ENCODE peak calls at places on chromosomes 13 and 19, in five cellular contexts. B, Q, A, E and S are unnamed samples.

GRCh38 chr13:76848596-76848995 is 37.6 kb downstream of the KCTD12 start:
- DNase-seq in B (no peak), Q (no peak), A (no peak), E (no peak), S (no peak)

GRCh38 chr13:85864963-85865530 is 65.8 kb upstream of the SLITRK6 start:
- DNase-seq in B (no peak), Q (peak), A (no peak), E (peak), S (peak)

GRCh38 chr19:58536852-58537798 is 6.7 kb upstream of the TRIM28 start:
- DNase-seq in B (no peak), Q (no peak), A (no peak), E (no peak), S (no peak)

GRCh38 chr13:110070511-110071120 is 236.3 kb downstream of the COL4A1 start:
- DNase-seq in B (no peak), Q (no peak), A (no peak), E (no peak), S (no peak)

GRCh38 chr19:33388231-33388816 is 14.8 kb downstream of the CEBPG start:
- DNase-seq in B (no peak), Q (no peak), A (no peak), E (no peak), S (no peak)

GRCh38 chr19:50046649-50047503 is 21.1 kb downstream of the ZNF473 start:
- DNase-seq in B (no peak), Q (peak), A (no peak), E (peak), S (peak)

GRCh38 chr13:111318396-111318795 is 2.0 kb upstream of the TEX29 start:
- DNase-seq in B (no peak), Q (no peak), A (no peak), E (no peak), S (no peak)

GRCh38 chr13:111898956-111899713 is 167.8 kb upstream of the SOX1 start:
- DNase-seq in B (no peak), Q (no peak), A (no peak), E (no peak), S (no peak)

GRCh38 chr19:16204005-16204294 is 6.2 kb downstream of the AP1M1 start:
- DNase-seq in B (no peak), Q (no peak), A (no peak), E (no peak), S (no peak)

GRCh38 chr19:16200776-16201391 is 3.2 kb downstream of the AP1M1 start:
- DNase-seq in B (no peak), Q (no peak), A (no peak), E (no peak), S (no peak)

GRCh38 chr19:16205205-16206045 is 7.7 kb downstream of the AP1M1 start:
- DNase-seq in B (no peak), Q (no peak), A (no peak), E (peak), S (no peak)

GRCh38 chr19:16202320-16203255 is 4.9 kb downstream of the AP1M1 start:
- DNase-seq in B (no peak), Q (no peak), A (no peak), E (no peak), S (no peak)

GRCh38 chr19:16203256-16204004 is 5.7 kb downstream of the AP1M1 start:
- DNase-seq in B (no peak), Q (no peak), A (no peak), E (no peak), S (no peak)
- TF ChIP-seq SUZ12 in B (no peak), Q (no peak), A (no peak), E (no peak), S (no peak)

GRCh38 chr13:66543780-66544179 is 686.4 kb downstream of the PCDH9 start:
- DNase-seq in B (no peak), Q (no peak), A (no peak), E (no peak), S (peak)
- TF ChIP-seq SUZ12 in B (no peak), Q (no peak), A (no peak), E (no peak), S (no peak)

GRCh38 chr19:54324071-54324470 is 11.1 kb upstream of the LILRA5 start:
- DNase-seq in B (no peak), Q (no peak), A (no peak), E (no peak), S (no peak)

GRCh38 chr19:54325631-54326030 is 12.7 kb upstream of the LILRA5 start:
- DNase-seq in B (no peak), Q (no peak), A (no peak), E (no peak), S (no peak)

GRCh38 chr19:54329476-54330165 is 9.3 kb downstream of the LILRA4 start:
- DNase-seq in B (no peak), Q (no peak), A (no peak), E (no peak), S (no peak)

GRCh38 chr19:54320271-54320670 is 7.3 kb upstream of the LILRA5 start:
- DNase-seq in B (no peak), Q (no peak), A (no peak), E (no peak), S (no peak)

GRCh38 chr19:54325194-54325621 is 12.2 kb upstream of the LILRA5 start:
- DNase-seq in B (no peak), Q (peak), A (no peak), E (peak), S (peak)
- TF ChIP-seq SUZ12 in B (no peak), Q (no peak), A (no peak), E (no peak), S (no peak)

GRCh38 chr19:47176071-47176626 is 45.5 kb downstream of the SAE1 start:
- DNase-seq in B (no peak), Q (no peak), A (no peak), E (no peak), S (no peak)
- TF ChIP-seq SUZ12 in B (no peak), Q (no peak), A (no peak), E (no peak), S (no peak)

GRCh38 chr13:34465423-34465922 is 476.6 kb upstream of the NBEA start:
- DNase-seq in B (no peak), Q (no peak), A (no peak), E (no peak), S (no peak)

GRCh38 chr13:34459856-34460255 is 482.2 kb upstream of the NBEA start:
- DNase-seq in B (no peak), Q (no peak), A (no peak), E (no peak), S (no peak)

GRCh38 chr13:34464011-34464410 is 478.1 kb upstream of the NBEA start:
- DNase-seq in B (no peak), Q (no peak), A (no peak), E (no peak), S (no peak)

GRCh38 chr13:34466301-34466700 is 475.8 kb upstream of the NBEA start:
- DNase-seq in B (no peak), Q (no peak), A (no peak), E (no peak), S (no peak)

DNA sequence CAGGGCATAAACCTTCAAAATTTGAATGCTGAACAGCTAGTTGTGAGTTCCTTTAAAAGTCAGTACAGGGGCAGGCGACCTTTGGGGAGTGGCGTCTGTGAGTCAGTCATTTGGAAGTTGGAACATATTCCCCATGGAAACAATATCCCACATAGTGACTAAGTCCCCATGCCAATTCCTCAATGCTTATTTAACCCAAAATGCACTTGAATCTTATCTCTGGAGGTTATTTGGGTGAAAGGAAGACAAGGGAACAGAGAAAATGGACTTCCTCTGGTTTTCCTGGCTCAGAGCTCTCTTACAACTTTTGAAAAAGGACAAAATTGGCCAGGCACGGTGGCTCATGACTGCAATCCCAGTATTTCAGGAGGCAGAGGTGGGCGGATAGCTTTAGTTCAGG is 479.2 kb upstream of the NBEA start:
- DNase-seq in B (no peak), Q (no peak), A (no peak), E (no peak), S (no peak)
- TF ChIP-seq SUZ12 in B (no peak), Q (no peak), A (no peak), E (no peak), S (no peak)

GRCh38 chr13:80362488-80362887 is 21.6 kb upstream of the SPRY2 start:
- DNase-seq in B (no peak), Q (no peak), A (no peak), E (peak), S (no peak)
- TF ChIP-seq SUZ12 in B (no peak), Q (no peak), A (no peak), E (no peak), S (no peak)

GRCh38 chr19:30784850-30785459 is 412.8 kb downstream of the ZNF536 start:
- DNase-seq in B (peak), Q (peak), A (no peak), E (peak), S (peak)
- TF ChIP-seq SUZ12 in B (no peak), Q (no peak), A (no peak), E (no peak), S (no peak)

DNA sequence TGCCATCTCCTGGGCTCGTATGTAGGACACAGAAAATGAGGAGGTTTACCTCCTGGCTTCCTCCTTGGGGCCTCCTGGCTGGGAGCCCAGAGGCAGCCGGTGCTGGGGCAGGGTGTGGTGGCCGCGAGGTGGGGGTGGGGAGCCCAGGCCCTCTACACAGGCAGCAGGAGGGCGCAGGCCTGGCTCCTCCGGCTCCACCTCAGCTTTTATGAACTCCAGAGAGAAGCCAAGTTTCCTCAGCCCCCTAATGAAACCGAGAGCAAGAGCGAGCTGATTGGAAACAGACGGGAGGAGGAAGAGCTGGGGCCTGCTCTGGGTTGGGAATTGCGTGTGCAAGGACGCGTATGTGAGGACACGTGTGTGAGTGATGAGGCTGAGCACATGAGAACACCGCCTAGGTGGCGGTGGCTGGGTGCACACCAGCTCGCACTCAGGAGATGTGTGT is 23.1 kb downstream of the LYL1 start:
- DNase-seq in B (no peak), Q (no peak), A (no peak), E (no peak), S (no peak)
- TF ChIP-seq SUZ12 in B (no peak), Q (no peak), A (no peak), E (no peak), S (no peak)